ENCODE peak calls at places on chromosome 21, in five cellular contexts. W, V, E, T and L are unnamed samples.

GRCh38 chr21:36798461-36798860 is 99.5 kb downstream of the SIM2 start:
- DNase-seq in T (no peak), W (no peak), V (no peak), E (no peak), L (no peak)

GRCh38 chr21:32516729-32517649 is 68.3 kb downstream of the TCP10L start:
- DNase-seq in T (peak), W (no peak), E (no peak), V (no peak), L (no peak)

GRCh38 chr21:20875741-20876140 is 122.5 kb upstream of the NCAM2 start:
- DNase-seq in V (no peak), W (no peak), T (no peak), E (no peak), L (no peak)

GRCh38 chr21:20258542-20258941 is 739.7 kb upstream of the NCAM2 start:
- DNase-seq in T (no peak), V (no peak), E (no peak), W (no peak), L (no peak)

GRCh38 chr21:17462276-17462981 is 50.4 kb upstream of the CXADR start:
- DNase-seq in W (peak), T (no peak), V (no peak), E (no peak), L (no peak)

GRCh38 chr21:36874665-36875064 is 91.8 kb downstream of the HLCS start:
- DNase-seq in T (no peak), E (no peak), W (no peak), V (no peak), L (no peak)

GRCh38 chr21:29961291-29962027 is 21.7 kb upstream of the GRIK1 start:
- DNase-seq in T (no peak), E (no peak), W (no peak), V (no peak), L (no peak)

GRCh38 chr21:18443085-18443484 is 39.5 kb upstream of the TMPRSS15 start:
- DNase-seq in T (no peak), E (no peak), V (no peak), W (no peak), L (no peak)

GRCh38 chr21:35168702-35169101 is 119.6 kb upstream of the RUNX1 start:
- DNase-seq in W (no peak), E (no peak), T (no peak), V (no peak), L (no peak)

GRCh38 chr21:16741228-16741665 is 771.6 kb upstream of the CXADR start:
- DNase-seq in W (no peak), V (no peak), T (no peak), E (no peak), L (no peak)

GRCh38 chr21:36572091-36572490 is 92.2 kb upstream of the CLDN14 start:
- DNase-seq in W (no peak), E (no peak), V (no peak), T (no peak), L (no peak)

GRCh38 chr21:33936221-33937038 is 20.8 kb upstream of the ATP5PO start:
- DNase-seq in V (no peak), W (no peak), T (no peak), E (no peak), L (no peak)

GRCh38 chr21:30468912-30469812 is 11.0 kb downstream of the KRTAP19-1 start:
- DNase-seq in T (no peak), V (no peak), W (no peak), E (no peak), L (no peak)

GRCh38 chr21:28734522-28735175 is 258.0 kb downstream of the LTN1 start:
- DNase-seq in V (no peak), E (no peak), W (peak), T (no peak), L (no peak)

GRCh38 chr21:36799869-36800268 is 101.0 kb downstream of the SIM2 start:
- DNase-seq in E (no peak), W (no peak), V (no peak), T (no peak), L (no peak)

GRCh38 chr21:25790122-25790951 is 55.6 kb downstream of the GABPA start:
- DNase-seq in V (no peak), E (no peak), W (peak), T (peak), L (no peak)

GRCh38 chr21:37324558-37324957 is 42.0 kb upstream of the DYRK1A start:
- DNase-seq in E (no peak), V (no peak), W (no peak), T (no peak), L (no peak)

GRCh38 chr21:17348357-17348756 is 164.5 kb upstream of the CXADR start:
- DNase-seq in T (no peak), E (no peak), W (no peak), V (no peak), L (no peak)

GRCh38 chr21:33931799-33932390 is 16.3 kb upstream of the ATP5PO start:
- DNase-seq in V (no peak), E (no peak), W (no peak), T (no peak), L (no peak)

GRCh38 chr21:36211660-36212512 is 55.3 kb downstream of the DOP1B start:
- DNase-seq in V (no peak), E (no peak), T (peak), W (peak), L (no peak)

GRCh38 chr21:41571938-41572510 is 64.1 kb upstream of the TMPRSS2 start:
- DNase-seq in W (no peak), V (no peak), E (no peak), T (no peak), L (no peak)

GRCh38 chr21:41605178-41605933 is 97.4 kb upstream of the TMPRSS2 start:
- DNase-seq in T (no peak), W (peak), E (peak), V (no peak), L (no peak)

GRCh38 chr21:40901690-40902089 is 54.7 kb upstream of the DSCAM start:
- DNase-seq in W (no peak), E (no peak), T (no peak), V (no peak), L (no peak)

GRCh38 chr21:33971492-33972013 is 55.9 kb upstream of the ATP5PO start:
- DNase-seq in W (peak), T (no peak), V (no peak), E (no peak), L (no peak)

GRCh38 chr21:36479415-36480402 is at the start of gene CLDN14:
- DNase-seq in V (no peak), E (no peak), W (no peak), T (no peak), L (no peak)

GRCh38 chr21:34337741-34338140 is 26.1 kb upstream of the KCNE2 start:
- DNase-seq in V (no peak), E (no peak), W (peak), T (no peak), L (no peak)

GRCh38 chr21:33434770-33435360 is 31.7 kb downstream of the IFNGR2 start:
- DNase-seq in T (peak), V (no peak), W (peak), E (no peak), L (no peak)

GRCh38 chr21:39082656-39083376 is 100.4 kb downstream of the PSMG1 start:
- DNase-seq in E (no peak), W (peak), T (no peak), V (no peak), L (no peak)
- TF ChIP-seq CTCF in E (no peak), W (peak), T (no peak), V (no peak), L (no peak)

DNA sequence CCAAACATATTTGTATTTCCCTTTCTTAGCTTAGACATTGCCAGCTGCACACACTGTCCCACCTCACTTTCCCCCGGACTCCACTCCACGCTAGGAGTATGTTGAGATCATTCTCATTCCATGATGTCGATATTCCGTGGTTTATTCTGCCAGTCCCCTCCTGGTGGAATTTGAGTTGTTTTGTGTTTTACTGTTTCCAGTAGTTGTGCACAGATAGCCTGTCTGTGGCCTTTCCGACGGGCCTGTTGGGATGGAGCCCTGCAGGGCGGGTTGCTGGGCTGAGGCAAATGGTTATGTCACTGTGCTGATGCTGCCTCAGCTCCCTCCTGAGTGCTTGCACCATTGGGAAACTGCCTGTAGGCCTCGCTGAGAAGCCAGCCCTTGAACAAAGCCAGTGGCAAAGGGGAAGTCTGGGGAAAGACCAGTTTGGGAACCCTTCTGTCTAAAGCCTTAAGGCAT is 12.8 kb downstream of the TRAPPC10 start:
- DNase-seq in V (no peak), W (peak), T (peak), E (no peak), L (no peak)
- TF ChIP-seq CTCF in V (no peak), W (no peak), T (no peak), E (no peak), L (no peak)

GRCh38 chr21:45550552-45551210 is 8.4 kb upstream of the SLC19A1 start:
- DNase-seq in W (no peak), T (no peak), E (peak), V (no peak), L (no peak)

GRCh38 chr21:45548711-45549491 is 6.7 kb upstream of the SLC19A1 start:
- DNase-seq in W (no peak), E (no peak), V (no peak), T (no peak), L (no peak)

GRCh38 chr21:45551316-45551715 is 9.1 kb upstream of the SLC19A1 start:
- DNase-seq in V (no peak), W (peak), E (peak), T (no peak), L (no peak)

GRCh38 chr21:45551816-45552695 is 9.8 kb upstream of the SLC19A1 start:
- DNase-seq in T (no peak), V (no peak), W (no peak), E (peak), L (no peak)

DNA sequence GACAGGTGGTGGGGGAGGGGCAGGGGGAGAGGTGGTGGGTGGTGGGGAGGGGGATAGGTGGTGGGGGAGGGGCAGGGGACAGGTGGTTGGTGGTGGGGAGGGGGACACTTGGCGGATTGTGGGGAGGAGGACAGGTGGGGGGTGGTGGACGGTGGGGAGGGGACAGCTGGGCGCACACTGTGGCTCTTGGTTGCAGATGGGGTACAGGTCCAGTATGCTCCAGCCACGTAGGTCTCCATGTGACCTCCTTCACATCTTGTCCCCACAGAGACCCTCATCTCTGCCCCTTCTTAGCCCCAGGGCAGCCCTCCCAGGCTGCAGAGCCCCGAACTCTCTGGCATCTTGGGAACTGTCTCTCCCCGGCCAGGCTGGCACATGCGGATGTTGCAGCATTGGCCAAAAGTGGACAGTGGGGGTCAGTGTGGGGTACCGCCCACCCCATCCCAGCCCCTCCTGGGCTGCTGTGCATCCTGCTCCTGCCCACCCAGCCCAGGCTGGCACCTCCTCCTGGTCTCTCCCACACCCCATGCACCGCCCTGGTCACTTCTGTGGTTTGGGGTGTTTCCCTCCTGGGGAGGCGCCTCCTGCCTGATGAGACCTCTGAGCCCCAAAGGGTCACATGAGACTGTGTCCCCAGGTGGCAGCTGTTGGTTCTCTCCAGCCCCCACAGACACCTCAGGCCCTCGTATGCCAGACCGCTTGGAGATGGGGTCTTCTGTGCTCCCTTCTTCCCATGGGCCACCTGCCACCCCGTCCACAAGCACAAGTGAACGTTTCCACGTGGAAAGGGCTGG is 7.6 kb upstream of the SLC19A1 start:
- DNase-seq in W (no peak), V (no peak), T (no peak), E (peak), L (no peak)
- TF ChIP-seq CTCF in W (no peak), V (no peak), T (no peak), E (no peak), L (no peak)

DNA sequence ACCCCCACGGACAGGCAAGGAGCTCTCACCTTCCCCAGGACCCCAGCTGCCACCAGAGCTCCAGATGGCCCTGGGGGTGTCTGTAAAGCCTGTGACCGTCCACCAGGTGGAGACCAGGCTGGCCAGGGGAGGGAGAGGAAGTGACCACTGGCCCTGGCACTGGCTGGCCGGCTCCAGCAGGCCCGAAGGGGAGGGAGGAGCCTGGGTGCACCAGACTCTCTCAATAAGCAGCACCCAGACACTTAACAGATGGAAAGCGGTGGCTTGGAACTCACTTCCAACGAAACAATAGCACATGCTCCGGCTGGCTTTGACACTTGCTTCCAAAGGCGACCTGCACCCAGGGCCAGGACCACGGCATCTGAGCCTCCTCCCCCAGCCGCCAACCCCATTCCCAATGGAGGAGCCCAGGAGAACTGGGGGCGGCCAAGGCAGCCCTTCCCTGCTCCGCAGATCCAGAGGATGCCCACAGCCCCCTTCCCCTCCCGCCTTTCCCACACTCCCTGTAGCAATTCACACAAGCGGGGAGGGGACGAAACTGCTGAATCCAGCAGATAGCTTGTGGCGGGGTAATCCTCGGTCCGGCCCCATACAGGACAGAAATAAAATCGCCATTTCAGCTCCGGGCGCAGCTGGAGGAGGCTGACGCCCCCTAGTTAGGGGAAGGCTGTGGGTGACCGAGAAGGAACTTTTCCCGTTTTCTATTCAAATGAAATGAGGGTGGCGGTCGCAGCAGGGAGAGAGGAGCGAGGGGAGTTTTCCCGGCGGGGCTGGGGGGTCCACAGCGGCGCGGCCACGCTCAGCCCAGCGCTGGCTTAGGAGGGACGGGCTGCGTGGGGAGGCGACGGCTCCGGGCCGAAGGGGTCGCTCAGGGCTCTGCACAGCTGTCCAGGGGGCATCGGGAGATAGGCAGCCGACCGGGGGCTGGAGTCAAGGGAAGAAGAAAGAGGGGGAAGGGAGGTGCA is 612 bp upstream of the PDE9A start:
- DNase-seq in V (peak), W (no peak), T (no peak), E (peak), L (peak)
- TF ChIP-seq CTCF in V (peak), W (peak), T (peak), E (peak), L (peak)